ENCODE peak calls at places on chromosomes 4 and X, in seven cellular contexts. O is CD4-positive, alpha-beta T cell; N is activated CD4-positive, alpha-beta memory T cell treated with anti-CD3 and anti-CD28 coated beads, Interleukin-2, amount 10 ng/mL, durations not matched to agents 7 days and 5 days; H is CD8-positive, alpha-beta T cell; V is lower leg skin; X is 8988T; R is cardiac muscle cell. J is an unnamed sample.

GRCh38 chrX:10033360-10034007 is 66.3 kb downstream of the CLDN34 start:
- DNase-seq in O (no peak), N (no peak), H (no peak), V (no peak), X (no peak), R (no peak), J (no peak)

GRCh38 chr4:88964450-88964849 is 92.5 kb downstream of the FAM13A start:
- DNase-seq in O (no peak), N (no peak), H (no peak), V (no peak), X (no peak), R (peak), J (no peak)

GRCh38 chrX:1466232-1466661 is 13.5 kb upstream of the ASMTL start:
- DNase-seq in O (no peak), N (peak), H (no peak), V (peak), X (no peak), R (no peak), J (no peak)

GRCh38 chr4:188032583-188032982 is 37.0 kb downstream of the ZFP42 start:
- DNase-seq in O (no peak), N (no peak), H (no peak), V (no peak), X (no peak), R (no peak), J (no peak)

GRCh38 chr4:88211473-88212252 is 53.2 kb upstream of the ABCG2 start:
- DNase-seq in O (peak), N (peak), H (peak), V (peak), X (no peak), R (peak), J (peak)

GRCh38 chrX:40260123-40260751 is 162.5 kb upstream of the BCOR start:
- DNase-seq in O (no peak), N (no peak), H (no peak), V (no peak), X (no peak), R (peak), J (no peak)

GRCh38 chr4:89899854-89900253 is 5.2 kb downstream of the MMRN1 start:
- DNase-seq in O (no peak), N (no peak), H (no peak), V (no peak), X (no peak), R (no peak), J (no peak)

GRCh38 chr4:100414016-100414790 is 103.6 kb downstream of the EMCN start:
- DNase-seq in O (no peak), N (no peak), H (no peak), V (no peak), X (no peak), R (no peak), J (no peak)

GRCh38 chr4:150068300-150068699 is 9.9 kb upstream of the DCLK2 start:
- DNase-seq in O (no peak), N (no peak), H (no peak), V (no peak), X (no peak), R (no peak), J (no peak)

GRCh38 chr4:152460488-152460887 is 75.4 kb downstream of the FBXW7 start:
- DNase-seq in O (no peak), N (no peak), H (no peak), V (no peak), X (no peak), R (peak), J (no peak)

GRCh38 chrX:10929747-10930146 is 181.4 kb upstream of the HCCS start:
- DNase-seq in O (no peak), N (no peak), H (no peak), V (no peak), X (no peak), R (no peak), J (no peak)

GRCh38 chr4:83771113-83771705 is 235.3 kb downstream of the GPAT3 start:
- DNase-seq in O (no peak), N (peak), H (no peak), V (no peak), X (no peak), R (peak), J (no peak)

GRCh38 chrX:66020578-66021406 is 19.1 kb downstream of the VSIG4 start:
- DNase-seq in O (no peak), N (no peak), H (no peak), V (no peak), X (no peak), R (no peak), J (no peak)

GRCh38 chr4:96154676-96155075 is 314.8 kb downstream of the PDHA2 start:
- DNase-seq in O (no peak), N (no peak), H (no peak), V (no peak), X (no peak), R (no peak), J (no peak)

GRCh38 chrX:13383907-13384306 is 64.1 kb upstream of the ATXN3L start:
- DNase-seq in O (no peak), N (no peak), H (no peak), V (no peak), X (no peak), R (no peak), J (no peak)

GRCh38 chrX:12673487-12673886 is 117.7 kb upstream of the PRPS2 start:
- DNase-seq in O (no peak), N (no peak), H (no peak), V (no peak), X (no peak), R (peak), J (no peak)

GRCh38 chr4:1566838-1567518 is 117.1 kb downstream of the FAM53A start:
- DNase-seq in O (no peak), N (no peak), H (no peak), V (no peak), X (no peak), R (no peak), J (no peak)

GRCh38 chr4:184529283-184529682 is 54.9 kb upstream of the IRF2 start:
- DNase-seq in O (no peak), N (no peak), H (no peak), V (no peak), X (no peak), R (no peak), J (no peak)

GRCh38 chr4:38674206-38675144 is 10.5 kb downstream of the KLF3 start:
- DNase-seq in O (no peak), N (no peak), H (no peak), V (no peak), X (no peak), R (no peak), J (no peak)

GRCh38 chr4:13617801-13618200 is 9.7 kb downstream of the BOD1L1 start:
- DNase-seq in O (no peak), N (no peak), H (no peak), V (no peak), X (no peak), R (no peak), J (no peak)

GRCh38 chr4:7902101-7902553 is 37.5 kb downstream of the AFAP1 start:
- DNase-seq in O (no peak), N (no peak), H (no peak), V (no peak), X (no peak), R (no peak), J (no peak)

GRCh38 chr4:107906458-107907100 is 24.8 kb upstream of the CYP2U1 start:
- DNase-seq in O (no peak), N (no peak), H (no peak), V (no peak), X (no peak), R (no peak), J (no peak)

J was measured in T-helper 9 cell.